ENCODE peak calls at places on chromosomes 4 and X, in ten cellular contexts. P is ovary; K is stimulated activated CD4-positive, alpha-beta T cell treated with anti-CD3 and anti-CD28 coated beads, Interleukin-1b, Interleukin-23, amount 100 ng/mL, for 48 hours; E is H4; X is epithelial cell of esophagus; C is HT1080; T is C1 segment of cervical spinal cord; A is Right ventricle myocardium superior; N is small intestine; B is CD8-positive, alpha-beta memory T cell. I is an unnamed sample.

GRCh38 chr4:149549911-149550310 is 265.7 kb downstream of the IQCM start:
- DNase-seq in P (no peak), A (no peak), K (no peak), X (peak), C (peak), N (no peak), E (peak), B (no peak), T (no peak), I (no peak)

GRCh38 chr4:4658051-4658450 is 116.2 kb upstream of the STX18 start:
- DNase-seq in E (no peak), K (no peak), N (no peak), X (no peak), A (no peak), B (no peak), P (no peak), C (peak), T (no peak), I (no peak)

GRCh38 chr4:185192059-185192458 is 11.7 kb downstream of the CFAP97 start:
- DNase-seq in E (no peak), A (no peak), C (no peak), B (no peak), P (no peak), N (no peak), K (no peak), T (no peak), X (no peak), I (no peak)

GRCh38 chrX:3026074-3026588 is 15.1 kb upstream of the ARSF start:
- DNase-seq in B (no peak), K (no peak), E (no peak), A (no peak), T (no peak), N (peak), X (peak), P (no peak), C (no peak), I (no peak)

GRCh38 chrX:2330487-2330886 is 170.3 kb downstream of the DHRSX start:
- DNase-seq in A (no peak), T (no peak), X (no peak), E (no peak), K (no peak), C (no peak), P (no peak), N (no peak), B (no peak), I (no peak)

GRCh38 chr4:184806246-184806550 is 19.6 kb downstream of the ACSL1 start:
- DNase-seq in A (no peak), X (no peak), P (no peak), T (no peak), E (no peak), K (no peak), B (no peak), C (no peak), N (no peak), I (no peak)

GRCh38 chr4:40190465-40190864 is 6.4 kb upstream of the RHOH start:
- DNase-seq in K (no peak), E (no peak), T (no peak), N (no peak), A (no peak), B (no peak), C (no peak), X (no peak), P (no peak), I (no peak)

GRCh38 chrX:17621566-17622270 is 115.6 kb upstream of the SCML1 start:
- DNase-seq in E (no peak), A (no peak), N (no peak), P (no peak), K (no peak), T (no peak), C (peak), B (no peak), X (peak), I (no peak)

GRCh38 chrX:124917011-124917410 is 402.7 kb upstream of the TEX13C start:
- DNase-seq in A (no peak), X (no peak), E (no peak), B (no peak), K (no peak), C (no peak), P (no peak), T (no peak), N (no peak), I (no peak)

I was measured in activated naive CD8-positive, alpha-beta T cell treated with anti-CD3 and anti-CD28 coated beads, Interleukin-2, amount 10 ng/mL, durations not matched to agents 7 days and 5 days.